ENCODE peak calls at places on chromosomes 5 and 9, in five cellular contexts. B is colonic mucosa, I is ascending aorta, K is PC-9, E is breast epithelium. C is an unnamed sample. For H3K36me3, the result is how much of the 10 kb centered on the place peaks cover.

GRCh38 chr5:170508660-170509322 is 5.0 kb downstream of the KCNIP1 start:
- DNase-seq in E (no peak), I (no peak), K (no peak), B (no peak), C (no peak)

GRCh38 chr5:75322066-75322465 is 15.0 kb upstream of the HMGCR start:
- DNase-seq in B (no peak), E (no peak), K (no peak), I (no peak), C (no peak)

GRCh38 chr9:14275331-14275730 is 38.6 kb downstream of the NFIB start:
- DNase-seq in K (no peak), I (no peak), E (no peak), B (no peak), C (no peak)

GRCh38 chr5:32770444-32770843 is 59.3 kb downstream of the NPR3 start:
- DNase-seq in I (no peak), K (no peak), E (no peak), B (no peak), C (no peak)

GRCh38 chr9:109483771-109484442 is 14.2 kb downstream of the PTPN3 start:
- DNase-seq in E (no peak), B (no peak), I (no peak), K (no peak), C (no peak)

GRCh38 chr9:121637441-121638222 is 13.8 kb upstream of the DAB2IP start:
- DNase-seq in K (no peak), I (no peak), E (no peak), B (no peak), C (no peak)

GRCh38 chr5:138640855-138641254 is 65.7 kb upstream of the HSPA9 start:
- DNase-seq in K (no peak), E (no peak), B (no peak), I (no peak), C (no peak)

GRCh38 chr9:86614871-86615849 is 260.9 kb upstream of the TUT7 start:
- DNase-seq in I (no peak), K (peak), B (no peak), E (no peak), C (no peak)

GRCh38 chr5:5933651-5934050 is 444.7 kb downstream of the MED10 start:
- DNase-seq in I (no peak), K (no peak), E (no peak), B (no peak), C (no peak)

GRCh38 chr9:126638571-126639132 is 24.9 kb downstream of the LMX1B start:
- DNase-seq in I (no peak), E (no peak), B (no peak), K (no peak), C (peak)

GRCh38 chr5:56375011-56375410 is 141.9 kb upstream of the ANKRD55 start:
- DNase-seq in E (no peak), I (no peak), B (no peak), K (no peak), C (no peak)

GRCh38 chr9:34956648-34957047 is 1.4 kb upstream of the PHF24 start:
- DNase-seq in B (no peak), E (no peak), I (no peak), K (no peak), C (no peak)

GRCh38 chr5:61299254-61299653 is 32.8 kb upstream of the ZSWIM6 start:
- DNase-seq in I (no peak), E (no peak), B (no peak), K (no peak), C (no peak)

GRCh38 chr5:51225671-51226419 is 157.4 kb upstream of the ISL1 start:
- DNase-seq in E (no peak), K (no peak), B (no peak), I (no peak), C (no peak)

GRCh38 chr5:159878988-159879471 is 37.3 kb upstream of the ADRA1B start:
- DNase-seq in B (peak), K (peak), I (peak), E (no peak), C (peak)

GRCh38 chr9:121714873-121715272 is 63.4 kb downstream of the DAB2IP start:
- DNase-seq in B (no peak), K (no peak), I (no peak), E (no peak), C (no peak)

GRCh38 chr5:43145071-43145470 is 24.4 kb downstream of the ZNF131 start:
- DNase-seq in K (no peak), E (no peak), I (no peak), B (no peak), C (no peak)

GRCh38 chr5:76701298-76701697 is 14.6 kb upstream of the F2R start:
- DNase-seq in E (no peak), B (no peak), I (no peak), K (peak), C (no peak)

GRCh38 chr5:42970636-42971559 is 69.2 kb downstream of the ANXA2R start:
- DNase-seq in I (no peak), B (no peak), K (no peak), E (no peak), C (no peak)

GRCh38 chr5:87339986-87340385 is 72.3 kb downstream of the RASA1 start:
- DNase-seq in I (no peak), B (no peak), K (no peak), E (no peak), C (no peak)

GRCh38 chr9:72315510-72316287 is 49.3 kb downstream of the ZFAND5 start:
- DNase-seq in I (no peak), K (peak), B (peak), E (no peak), C (peak)

GRCh38 chr9:114652776-114653555 is 4.6 kb downstream of the TEX53 start:
- DNase-seq in K (no peak), E (no peak), B (no peak), I (no peak), C (no peak)

GRCh38 chr5:60668715-60669304 is 31.2 kb downstream of the DEPDC1B start:
- DNase-seq in B (no peak), E (no peak), K (peak), I (no peak), C (no peak)

GRCh38 chr9:19999491-20000057 is 210.7 kb upstream of the SLC24A2 start:
- DNase-seq in K (no peak), E (no peak), B (no peak), I (no peak), C (peak)

GRCh38 chr5:121969660-121970295 is 8.0 kb downstream of the SRFBP1 start:
- DNase-seq in K (no peak), B (no peak), E (no peak), I (no peak), C (no peak)

GRCh38 chr9:112629890-112630485 is 87.9 kb downstream of the INIP start:
- DNase-seq in E (no peak), K (no peak), I (no peak), B (no peak), C (peak)

DNA sequence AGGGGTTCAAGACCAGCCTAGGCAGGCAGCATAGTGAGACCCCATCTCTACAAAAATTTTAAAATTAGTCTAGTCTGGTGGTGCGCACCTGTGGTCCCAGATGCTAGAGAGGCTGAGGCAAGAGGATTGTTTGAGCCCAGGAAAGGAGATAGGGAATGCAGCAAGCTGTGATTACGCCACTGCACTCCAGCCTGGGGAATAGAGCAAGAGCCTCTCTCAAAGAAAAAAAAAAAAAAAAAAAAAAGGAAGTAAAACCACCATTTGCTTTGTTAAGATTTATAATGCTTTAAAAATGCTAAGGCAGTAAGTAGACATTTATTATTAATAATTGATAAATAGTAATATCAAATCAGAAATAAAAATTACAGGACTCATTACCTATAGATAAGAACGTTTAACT is 86.6 kb downstream of the INIP start:
- DNase-seq in I (no peak), E (no peak), K (no peak), B (no peak), C (no peak)
- H3K27ac ChIP-seq in I (no peak), E (no peak), K (no peak), B (no peak), C (no peak)

GRCh38 chr5:177428574-177429217 is 2.2 kb downstream of the GRK6 start:
- DNase-seq in K (no peak), B (no peak), I (no peak), E (no peak), C (no peak)
- H3K36me3 ChIP-seq in K (under half), B (under half), I (under half), E (under half), C (under half)

GRCh38 chr9:76665458-76665857 is 98.8 kb upstream of the PCA3 start:
- DNase-seq in I (no peak), B (no peak), E (no peak), K (no peak), C (no peak)

GRCh38 chr9:76667521-76667957 is 96.7 kb upstream of the PCA3 start:
- DNase-seq in K (no peak), E (no peak), I (no peak), B (no peak), C (no peak)

GRCh38 chr9:76664120-76664519 is 100.1 kb upstream of the PCA3 start:
- DNase-seq in B (no peak), I (no peak), K (no peak), E (no peak), C (no peak)

GRCh38 chr9:76658510-76659231 is 105.6 kb upstream of the PCA3 start:
- DNase-seq in K (peak), I (no peak), E (no peak), B (no peak), C (no peak)

DNA sequence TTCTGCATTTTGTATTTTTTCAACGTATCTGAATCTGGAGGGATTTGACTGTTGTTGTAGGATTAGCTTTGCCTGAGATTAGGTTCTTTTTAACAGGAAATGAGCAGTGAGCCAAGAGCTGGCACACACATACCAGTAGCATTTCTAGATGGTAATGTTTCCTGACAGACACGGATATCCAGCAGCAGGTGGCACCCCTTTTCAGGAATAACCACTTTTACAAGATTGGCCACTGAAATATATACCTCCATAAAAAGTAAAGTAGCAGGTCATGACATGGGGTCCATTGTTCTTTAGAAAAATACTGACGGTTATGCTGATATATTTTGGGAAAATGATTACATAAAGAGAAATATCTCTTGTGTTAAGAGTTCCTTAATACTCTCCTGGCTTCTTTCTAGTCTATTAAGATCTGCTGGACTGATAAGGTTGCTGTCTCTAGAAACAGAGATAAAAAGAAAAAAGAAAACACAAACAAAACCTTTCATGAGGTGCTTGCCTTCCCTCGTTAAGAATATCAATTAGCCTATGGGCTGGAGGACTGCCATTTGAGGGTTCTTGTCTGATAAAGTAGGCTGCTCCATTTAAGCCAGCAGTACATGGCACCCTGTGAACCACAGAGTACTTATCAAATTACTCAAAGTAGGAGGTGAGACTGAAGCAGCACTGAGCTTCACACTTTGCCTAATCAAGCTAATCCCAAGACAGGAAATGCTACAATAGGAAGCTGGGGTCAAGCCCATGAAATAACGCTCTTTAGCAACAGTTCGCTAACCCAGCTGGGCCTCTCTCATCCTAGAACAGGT is 101.6 kb upstream of the PCA3 start:
- DNase-seq in B (no peak), K (peak), E (no peak), I (no peak), C (peak)
- H3K27ac ChIP-seq in B (no peak), K (no peak), E (no peak), I (peak), C (no peak)

GRCh38 chr5:134224905-134225779 is 731 bp downstream of the PPP2CA start:
- DNase-seq in I (peak), E (peak), B (peak), K (peak), C (peak)
- H3K36me3 ChIP-seq in I (under half), E (under half), B (under half), K (under half), C (under half)